ENCODE peak calls at places on chromosomes 1 and 21, in eight cellular contexts. A is Calu3, Q is AG04450, E is RWPE1, F is HCEC 1CT, P is iPS-NIHi11, H is GM19239, J is SW480. B is an unnamed sample.

GRCh38 chr1:2252423-2252822 is 24.3 kb downstream of the SKI start:
- DNase-seq in A (no peak), Q (no peak), E (no peak), F (no peak), P (no peak), H (no peak), J (no peak), B (no peak)

GRCh38 chr1:99740141-99740540 is 26.3 kb downstream of the FRRS1 start:
- DNase-seq in A (no peak), Q (no peak), E (no peak), F (no peak), P (no peak), H (no peak), J (no peak), B (no peak)

GRCh38 chr1:234656981-234657651 is 47.1 kb upstream of the IRF2BP2 start:
- DNase-seq in A (peak), Q (peak), E (peak), F (peak), P (no peak), H (peak), J (peak), B (peak)

GRCh38 chr1:147723691-147724323 is 36.6 kb downstream of the GJA5 start:
- DNase-seq in A (peak), Q (no peak), E (peak), F (no peak), P (peak), H (no peak), J (peak), B (no peak)

GRCh38 chr1:11465307-11465706 is 13.6 kb upstream of the DISP3 start:
- DNase-seq in A (no peak), Q (no peak), E (no peak), F (no peak), P (no peak), H (no peak), J (no peak), B (no peak)

GRCh38 chr1:221098462-221099406 is 219.5 kb downstream of the HLX start:
- DNase-seq in A (no peak), Q (no peak), E (no peak), F (no peak), P (no peak), H (no peak), J (no peak), B (peak)

GRCh38 chr1:45887156-45887842 is 83.9 kb downstream of the MAST2 start:
- DNase-seq in A (peak), Q (no peak), E (no peak), F (no peak), P (no peak), H (no peak), J (no peak), B (no peak)

GRCh38 chr1:25128168-25128621 is 104.1 kb downstream of the SYF2 start:
- DNase-seq in A (no peak), Q (no peak), E (no peak), F (no peak), P (no peak), H (peak), J (no peak), B (no peak)

GRCh38 chr1:117567976-117568375 is 37.9 kb upstream of the TENT5C start:
- DNase-seq in A (no peak), Q (no peak), E (no peak), F (no peak), P (no peak), H (no peak), J (no peak), B (no peak)

GRCh38 chr21:41668686-41669532 is 97.9 kb downstream of the RIPK4 start:
- DNase-seq in A (no peak), Q (no peak), E (no peak), F (no peak), P (no peak), H (no peak), J (no peak), B (no peak)

GRCh38 chr1:228216371-228217320 is 8.8 kb downstream of the OBSCN start:
- DNase-seq in A (no peak), Q (no peak), E (no peak), F (no peak), P (no peak), H (no peak), J (no peak), B (no peak)

GRCh38 chr1:22754106-22754768 is 43.6 kb downstream of the EPHB2 start:
- DNase-seq in A (no peak), Q (no peak), E (no peak), F (no peak), P (no peak), H (peak), J (no peak), B (no peak)

GRCh38 chr1:163315773-163316374 is 5.9 kb upstream of the NUF2 start:
- DNase-seq in A (peak), Q (no peak), E (peak), F (peak), P (peak), H (no peak), J (peak), B (no peak)

GRCh38 chr1:224329484-224329841 is 509 bp downstream of the NVL start:
- DNase-seq in A (no peak), Q (no peak), E (no peak), F (no peak), P (no peak), H (no peak), J (no peak), B (no peak)

GRCh38 chr1:116772648-116773045 is 18.4 kb downstream of the CD2 start:
- DNase-seq in A (no peak), Q (no peak), E (no peak), F (no peak), P (no peak), H (no peak), J (no peak), B (peak)

GRCh38 chr1:117003253-117003875 is 1.8 kb downstream of the CD101 start:
- DNase-seq in A (no peak), Q (no peak), E (no peak), F (no peak), P (no peak), H (no peak), J (no peak), B (no peak)

GRCh38 chr1:231397882-231398671 is 24.0 kb downstream of the EGLN1 start:
- DNase-seq in A (no peak), Q (no peak), E (no peak), F (no peak), P (no peak), H (no peak), J (no peak), B (no peak)

GRCh38 chr1:150484431-150484830 is 2.8 kb upstream of the TARS2 start:
- DNase-seq in A (no peak), Q (no peak), E (peak), F (peak), P (no peak), H (no peak), J (no peak), B (no peak)

GRCh38 chr1:209783338-209783737 is 1.0 kb downstream of the C1orf74 start:
- DNase-seq in A (no peak), Q (no peak), E (no peak), F (no peak), P (no peak), H (no peak), J (no peak), B (no peak)

GRCh38 chr1:45522324-45523104 is 830 bp upstream of the PRDX1 start:
- DNase-seq in A (peak), Q (no peak), E (no peak), F (peak), P (no peak), H (no peak), J (peak), B (no peak)

GRCh38 chr1:207024202-207025143 is 8.1 kb downstream of the C1orf116 start:
- DNase-seq in A (no peak), Q (no peak), E (no peak), F (no peak), P (peak), H (no peak), J (no peak), B (no peak)

GRCh38 chr1:182430263-182431068 is 19.5 kb upstream of the RGSL1 start:
- DNase-seq in A (no peak), Q (no peak), E (no peak), F (no peak), P (no peak), H (no peak), J (no peak), B (no peak)

GRCh38 chr1:31588751-31589515 is 12.6 kb downstream of the TINAGL1 start:
- DNase-seq in A (peak), Q (no peak), E (no peak), F (no peak), P (peak), H (no peak), J (peak), B (no peak)

GRCh38 chr1:174023438-174023837 is 1.3 kb upstream of the RC3H1 start:
- DNase-seq in A (peak), Q (no peak), E (no peak), F (no peak), P (peak), H (no peak), J (peak), B (no peak)

GRCh38 chr1:14538335-14538734 is 60.1 kb upstream of the KAZN start:
- DNase-seq in A (no peak), Q (no peak), E (no peak), F (no peak), P (no peak), H (no peak), J (no peak), B (no peak)

GRCh38 chr1:5164155-5164554 is 509.7 kb downstream of the AJAP1 start:
- DNase-seq in A (no peak), Q (no peak), E (no peak), F (no peak), P (no peak), H (no peak), J (no peak), B (no peak)

GRCh38 chr1:83676106-83676505 is 322.8 kb downstream of the TTLL7 start:
- DNase-seq in A (no peak), Q (no peak), E (no peak), F (no peak), P (no peak), H (no peak), J (no peak), B (no peak)

GRCh38 chr21:34807146-34807880 is 138.5 kb downstream of the CLIC6 start:
- DNase-seq in A (peak), Q (peak), E (peak), F (peak), P (no peak), H (no peak), J (peak), B (peak)

GRCh38 chr1:7616953-7617352 is 154.1 kb upstream of the VAMP3 start:
- DNase-seq in A (no peak), Q (no peak), E (no peak), F (no peak), P (no peak), H (no peak), J (no peak), B (no peak)

GRCh38 chr1:206503591-206504362 is 3.6 kb upstream of the RASSF5 start:
- DNase-seq in A (peak), Q (peak), E (peak), F (peak), P (no peak), H (no peak), J (peak), B (peak)

B was measured in skeletal muscle cell.